ENCODE peak calls at places on chromosome 19, in six cellular contexts. K is breast epithelium, Y is hepatocyte, N is lung, C is GM23338, O is NB4. A is an unnamed sample.

GRCh38 chr19:658916-659839 is 3.8 kb downstream of the RNF126 start:
- DNase-seq in N (no peak), C (no peak), K (no peak), Y (no peak), O (no peak), A (no peak)

GRCh38 chr19:6476155-6476895 is 5.3 kb downstream of the DENND1C start:
- DNase-seq in Y (peak; percentile 96), O (peak; percentile 31), K (no peak), N (peak; percentile 85), C (peak; percentile 100), A (peak; percentile 99)

GRCh38 chr19:58356971-58357797 is 3.9 kb upstream of the A1BG start:
- DNase-seq in N (no peak), O (no peak), K (no peak), Y (no peak), C (peak; percentile 59), A (no peak)

GRCh38 chr19:48810151-48810550 is 678 bp downstream of the BCAT2 start:
- DNase-seq in O (no peak), C (no peak), Y (peak; percentile 7), N (no peak), K (no peak), A (no peak)

GRCh38 chr19:50381881-50382729 is 2.0 kb upstream of the POLD1 start:
- DNase-seq in Y (no peak), N (no peak), O (no peak), C (peak; percentile 11), K (no peak), A (no peak)

GRCh38 chr19:4980838-4981680 is 12.1 kb downstream of the KDM4B start:
- DNase-seq in O (no peak), N (no peak), C (peak; percentile 72), K (no peak), Y (no peak), A (no peak)

GRCh38 chr19:51803965-51804364 is 9.0 kb downstream of the FPR3 start:
- DNase-seq in Y (no peak), K (no peak), O (peak; percentile 74), C (no peak), N (no peak), A (no peak)

GRCh38 chr19:13043285-13043684 is 48.0 kb downstream of the NFIX start:
- DNase-seq in O (peak; percentile 57), C (no peak), K (no peak), N (no peak), Y (no peak), A (no peak)

GRCh38 chr19:5454743-5455142 is 474 bp upstream of the ZNRF4 start:
- DNase-seq in Y (no peak), N (no peak), O (no peak), K (no peak), C (no peak), A (no peak)

GRCh38 chr19:55670280-55671053 is 4.6 kb upstream of the EPN1 start:
- DNase-seq in Y (no peak), C (no peak), O (peak; percentile 83), N (no peak), K (no peak), A (no peak)

GRCh38 chr19:7101498-7102253 is 32.2 kb downstream of the ZNF557 start:
- DNase-seq in K (no peak), N (no peak), Y (no peak), C (no peak), O (no peak), A (no peak)

GRCh38 chr19:749811-750210 is 1.1 kb upstream of the MISP start:
- DNase-seq in O (no peak), K (no peak), N (no peak), C (no peak), Y (no peak), A (no peak)

GRCh38 chr19:6292006-6292405 is 12.2 kb upstream of the MLLT1 start:
- DNase-seq in N (no peak), Y (no peak), C (no peak), K (no peak), O (no peak), A (no peak)

GRCh38 chr19:49422407-49423277 is 599 bp downstream of the PTH2 start:
- DNase-seq in K (no peak), N (no peak), O (peak; percentile 80), C (peak; percentile 86), Y (peak; percentile 41), A (peak; percentile 84)

GRCh38 chr19:57338798-57339378 is 12.2 kb upstream of the ZNF304 start:
- DNase-seq in C (no peak), K (no peak), O (no peak), N (peak; percentile 9), Y (no peak), A (no peak)

DNA sequence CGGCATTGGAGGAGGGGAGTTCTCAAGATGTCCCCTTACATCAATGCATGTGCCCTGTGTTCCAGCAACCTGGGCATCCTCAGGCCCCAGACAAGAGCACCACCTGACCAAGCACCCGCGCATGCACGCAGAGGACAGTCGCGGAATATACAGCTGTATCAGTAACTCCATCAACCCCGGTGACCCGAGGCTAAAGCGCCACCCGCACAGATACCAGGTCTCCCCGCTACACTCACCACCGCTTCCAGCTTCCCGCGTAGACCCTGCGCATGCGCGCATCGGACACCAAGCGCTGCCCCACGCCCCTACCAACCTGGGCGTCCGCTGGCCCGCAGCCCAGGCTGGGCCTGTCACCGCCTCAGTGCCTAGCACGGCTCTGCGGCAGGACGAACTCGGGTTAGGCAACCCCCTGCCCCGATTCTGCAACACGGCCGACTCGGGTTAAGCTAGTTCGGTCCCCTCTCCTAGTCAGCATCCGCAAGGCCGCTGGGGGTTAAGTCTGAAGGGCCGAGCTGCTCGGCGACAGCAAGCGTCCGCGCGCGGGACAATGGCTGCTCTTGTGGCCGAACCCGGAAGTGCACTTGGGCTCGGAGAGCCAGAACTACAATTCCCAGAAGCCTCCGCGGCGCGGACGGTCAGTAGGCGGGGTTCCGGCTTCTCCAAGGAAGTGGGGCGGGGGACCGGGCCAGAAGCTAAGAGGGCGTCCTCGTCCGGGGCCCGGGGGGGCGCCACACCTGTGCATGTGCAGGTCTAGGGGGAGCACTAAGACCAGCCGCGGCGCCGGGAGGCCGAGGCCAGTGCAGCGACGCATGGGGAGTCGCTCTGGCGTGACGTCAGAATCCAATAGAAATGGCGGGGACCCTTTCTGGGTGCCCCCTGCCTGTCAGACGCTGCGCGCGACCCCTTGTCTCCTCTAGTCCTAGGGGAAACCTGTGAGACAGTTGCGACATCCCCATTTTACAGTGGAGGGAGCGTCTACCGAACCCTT is at the start of gene ZNF180:
- DNase-seq in Y (peak; percentile 98), K (peak; percentile 96), N (peak; percentile 95), C (peak; percentile 99), O (peak; percentile 93), A (peak; percentile 98)
- TF ChIP-seq CTCF in Y (peak; percentile 24), K (peak; percentile 98), N (peak; percentile 3), C (peak; percentile 38), O (no peak), A (peak; percentile 60)

GRCh38 chr19:35347930-35348298 is 212 bp downstream of the FFAR1 start:
- DNase-seq in Y (no peak), O (no peak), K (peak; percentile 20), N (no peak), C (no peak), A (no peak)

GRCh38 chr19:35348909-35349611 is 1.4 kb downstream of the FFAR1 start:
- DNase-seq in C (peak; percentile 34), O (no peak), K (peak; percentile 20), Y (no peak), N (no peak), A (no peak)

GRCh38 chr19:35351441-35352176 is 3.9 kb downstream of the FFAR1 start:
- DNase-seq in O (no peak), C (no peak), N (no peak), K (peak; percentile 35), Y (no peak), A (no peak)

GRCh38 chr19:35350591-35350990 is 2.9 kb downstream of the FFAR1 start:
- DNase-seq in K (peak; percentile 28), Y (no peak), O (no peak), C (no peak), N (no peak), A (peak; percentile 60)

GRCh38 chr19:35349614-35350521 is 2.2 kb downstream of the FFAR1 start:
- DNase-seq in N (no peak), O (no peak), Y (no peak), K (peak; percentile 34), C (no peak), A (no peak)
- TF ChIP-seq CTCF in N (no peak), O (no peak), Y (no peak), K (no peak), C (no peak), A (no peak)

GRCh38 chr19:40445006-40445312 is 824 bp upstream of the SERTAD3 start:
- DNase-seq in N (no peak), K (no peak), Y (no peak), C (no peak), O (no peak), A (no peak)

GRCh38 chr19:40445637-40445944 is 1.5 kb upstream of the SERTAD3 start:
- DNase-seq in O (no peak), N (no peak), C (no peak), K (no peak), Y (no peak), A (no peak)

GRCh38 chr19:40443131-40443929 is 805 bp downstream of the SERTAD3 start:
- DNase-seq in C (peak; percentile 100), O (peak; percentile 98), N (peak; percentile 100), K (peak; percentile 99), Y (peak; percentile 100), A (peak; percentile 99)

GRCh38 chr19:40443930-40444180 is 280 bp downstream of the SERTAD3 start:
- DNase-seq in K (no peak), Y (no peak), C (peak; percentile 73), O (no peak), N (no peak), A (no peak)

DNA sequence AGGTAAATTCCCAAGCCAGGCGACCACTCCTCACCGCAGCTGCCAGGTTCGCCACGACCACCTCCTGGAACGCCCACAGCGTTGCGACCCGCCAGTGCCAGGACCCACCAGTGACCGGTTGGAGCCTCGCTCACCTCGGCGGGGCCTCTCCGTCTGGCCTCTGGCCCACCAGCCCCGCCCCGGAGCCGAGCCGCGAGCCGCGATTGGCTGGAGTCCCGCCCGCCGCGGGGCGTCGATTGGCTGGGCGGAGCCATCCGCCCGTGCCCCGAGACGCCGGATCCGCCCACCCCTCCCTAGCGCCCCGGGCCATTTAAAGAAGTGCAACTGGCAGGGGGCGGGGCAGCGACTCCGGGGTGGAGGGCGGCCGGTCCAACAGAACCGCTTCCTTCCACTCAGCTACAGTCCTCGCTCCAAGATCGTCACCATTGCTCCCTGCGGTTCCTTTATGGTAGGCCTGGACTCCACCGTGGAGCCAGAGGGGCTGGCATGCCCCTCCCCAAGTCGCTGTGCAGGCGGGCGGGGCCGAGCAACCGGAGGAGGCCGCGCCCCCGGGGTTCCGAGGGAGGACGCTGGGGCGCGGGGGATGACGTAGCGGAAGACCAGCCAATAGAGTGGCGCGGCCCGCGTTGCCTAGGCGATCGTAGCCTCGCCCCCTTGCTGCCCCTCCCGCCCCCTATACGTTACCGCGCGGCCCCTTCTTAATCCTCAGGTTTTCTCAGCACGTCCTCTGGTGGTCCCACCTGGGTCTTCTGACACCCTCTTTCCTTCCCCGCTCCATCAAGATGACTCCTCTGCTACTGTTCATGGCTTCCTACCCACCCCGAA is at the start of gene SERTAD3:
- DNase-seq in O (peak; percentile 92), C (peak; percentile 99), N (peak; percentile 96), K (peak; percentile 97), Y (peak; percentile 99), A (peak; percentile 98)
- TF ChIP-seq CTCF in O (peak; percentile 4), C (no peak), N (no peak), K (no peak), Y (peak; percentile 51), A (no peak)

DNA sequence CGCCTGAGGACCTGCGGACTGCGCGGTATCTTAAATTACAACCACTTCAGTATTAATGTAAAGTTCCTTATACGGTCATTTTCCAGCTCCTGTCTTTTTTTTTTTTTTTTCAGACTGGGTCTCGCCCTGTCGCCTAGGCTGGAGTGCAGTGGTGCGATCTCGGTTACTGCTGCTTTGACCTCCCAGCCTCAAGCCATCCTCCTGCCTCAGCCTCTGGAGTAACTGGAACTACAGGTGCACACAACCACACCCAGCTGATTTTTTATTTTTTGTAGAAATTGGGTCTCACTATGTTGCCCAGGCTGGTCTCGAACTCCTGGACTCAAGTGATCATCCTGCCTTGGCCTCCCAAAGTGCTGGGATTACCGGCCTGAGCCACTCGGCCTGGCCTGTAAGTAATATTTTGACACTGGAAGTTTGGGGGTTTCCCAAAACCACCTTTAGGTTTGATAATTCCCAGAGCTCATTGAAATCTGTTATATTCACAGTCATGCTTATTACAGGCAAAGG is 406 bp upstream of the EID2B start:
- DNase-seq in N (no peak), K (no peak), C (no peak), Y (no peak), O (no peak), A (no peak)
- TF ChIP-seq CTCF in N (no peak), K (no peak), C (no peak), Y (no peak), O (no peak), A (no peak)